ENCODE peak calls at places on chromosomes 2 and 18, in five cellular contexts. E is transverse colon, T is upper lobe of left lung, Q is HCT116, V is stomach. W is an unnamed sample. For H3K4me1, the result is how much of the 10 kb centered on the place peaks cover.

GRCh38 chr2:235458839-235459273 is 35.0 kb upstream of the AGAP1 start:
- DNase-seq in E (peak), V (peak), Q (no peak), T (peak), W (no peak)

GRCh38 chr2:209431701-209432100 is 7.9 kb downstream of the MAP2 start:
- DNase-seq in T (no peak), Q (no peak), E (no peak), V (no peak), W (no peak)

GRCh38 chr18:67301592-67301991 is 214.9 kb downstream of the DSEL start:
- DNase-seq in Q (no peak), T (no peak), V (no peak), E (no peak), W (no peak)

GRCh38 chr2:11343626-11344341 is 652 bp downstream of the ROCK2 start:
- DNase-seq in V (peak), T (peak), Q (no peak), E (peak), W (no peak)

GRCh38 chr18:51092097-51092496 is 62.1 kb downstream of the SMAD4 start:
- DNase-seq in E (no peak), T (peak), V (no peak), Q (no peak), W (no peak)

GRCh38 chr2:232998666-232998985 is 14.4 kb downstream of the NGEF start:
- DNase-seq in E (no peak), T (no peak), Q (no peak), V (no peak), W (peak)

GRCh38 chr2:225124311-225124832 is 82.1 kb upstream of the DOCK10 start:
- DNase-seq in V (no peak), Q (no peak), T (no peak), E (no peak), W (no peak)

GRCh38 chr2:69767034-69767433 is 25.1 kb downstream of the ANXA4 start:
- DNase-seq in T (no peak), V (no peak), E (no peak), Q (no peak), W (no peak)

GRCh38 chr2:168460561-168460960 is 4.5 kb downstream of the CERS6 start:
- DNase-seq in Q (no peak), T (no peak), V (no peak), E (no peak), W (no peak)

GRCh38 chr2:127609818-127610217 is 36.1 kb upstream of the GPR17 start:
- DNase-seq in V (peak), E (no peak), Q (no peak), T (no peak), W (no peak)

GRCh38 chr2:196112408-196113039 is 43.9 kb upstream of the DNAH7 start:
- DNase-seq in E (no peak), V (no peak), Q (no peak), T (no peak), W (no peak)

GRCh38 chr2:167509585-167509984 is 621.3 kb downstream of the XIRP2 start:
- DNase-seq in T (no peak), Q (no peak), V (no peak), E (no peak), W (no peak)

GRCh38 chr2:44759823-44760222 is 181.7 kb upstream of the SIX3 start:
- DNase-seq in Q (no peak), V (no peak), T (no peak), E (no peak), W (no peak)

GRCh38 chr2:20422679-20423271 is 24.1 kb upstream of the RHOB start:
- DNase-seq in E (peak), T (peak), Q (no peak), V (no peak), W (peak)

GRCh38 chr2:207274541-207274940 is 108.8 kb upstream of the KLF7 start:
- DNase-seq in E (no peak), T (no peak), V (no peak), Q (no peak), W (no peak)

GRCh38 chr2:198444800-198445287 is 640.5 kb downstream of the PLCL1 start:
- DNase-seq in Q (no peak), E (no peak), T (no peak), V (no peak), W (no peak)
- TF ChIP-seq POLR2AphosphoS5 in Q (no peak), E (no peak), T (no peak), V (no peak), W (no peak)

GRCh38 chr2:41241325-41242000 is 789.6 kb upstream of the SLC8A1 start:
- DNase-seq in E (peak), V (no peak), Q (no peak), T (no peak), W (no peak)
- H3K4me3 ChIP-seq in E (no peak), V (no peak), Q (no peak), T (no peak), W (no peak)

GRCh38 chr2:36455011-36455410 is 99.4 kb downstream of the CRIM1 start:
- DNase-seq in E (no peak), Q (no peak), V (no peak), T (no peak), W (no peak)
- H3K4me1 ChIP-seq in E (under half), Q (under half), V (under half), T (under half), W (under half)

DNA sequence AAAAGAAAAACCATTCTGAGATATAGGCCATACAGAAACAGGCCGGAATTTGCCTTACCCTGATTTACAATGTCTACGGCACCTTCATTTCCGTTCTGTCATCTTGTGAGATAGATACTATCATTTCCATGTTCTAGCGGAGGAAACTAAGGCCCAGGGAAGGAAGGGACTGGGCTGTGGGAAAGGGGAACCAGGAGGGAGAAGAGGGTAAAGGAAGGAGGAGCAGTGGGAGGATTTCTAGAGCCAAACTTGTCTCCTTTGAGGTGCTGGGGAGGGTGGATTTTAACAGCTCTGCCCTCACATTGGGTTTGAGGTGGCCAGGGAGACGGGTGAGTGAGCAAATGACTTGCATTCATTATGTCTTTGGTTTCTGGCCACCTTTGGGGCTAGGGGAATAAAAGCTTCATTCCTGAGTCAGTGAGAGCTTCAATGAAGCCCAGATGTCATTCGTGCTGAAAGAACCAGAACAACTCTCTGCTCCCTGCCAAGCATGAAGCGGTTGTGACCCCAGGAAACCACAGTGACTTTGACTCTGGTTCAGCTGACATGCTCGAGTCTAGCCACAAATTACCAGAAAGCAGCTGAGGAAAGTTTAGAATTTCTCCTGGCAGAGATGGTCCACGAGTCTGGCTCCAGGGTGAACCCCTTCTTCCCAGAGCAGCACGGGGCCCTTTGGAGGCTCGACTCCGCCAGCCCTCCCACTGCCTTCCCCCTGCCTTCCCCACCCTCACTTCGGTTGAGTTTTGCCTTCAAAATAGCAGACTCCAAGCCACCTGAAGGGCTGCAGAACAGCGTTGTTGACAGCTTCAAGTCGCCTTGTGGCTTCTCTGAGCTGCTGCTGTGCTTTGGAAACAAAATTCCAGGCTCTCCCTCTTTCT is 3.8 kb downstream of the ACTG2 start:
- DNase-seq in T (no peak), E (no peak), V (no peak), Q (no peak), W (no peak)
- TF ChIP-seq POLR2AphosphoS5 in T (no peak), E (no peak), V (no peak), Q (no peak), W (no peak)

GRCh38 chr2:60535392-60536312 is 17.8 kb downstream of the BCL11A start:
- DNase-seq in Q (no peak), T (no peak), V (no peak), E (no peak), W (peak)

GRCh38 chr2:60536716-60537115 is 16.7 kb downstream of the BCL11A start:
- DNase-seq in E (no peak), T (no peak), V (no peak), Q (no peak), W (no peak)

GRCh38 chr2:60540054-60540453 is 13.4 kb downstream of the BCL11A start:
- DNase-seq in E (no peak), V (no peak), Q (no peak), T (no peak), W (no peak)

GRCh38 chr2:60539177-60539576 is 14.3 kb downstream of the BCL11A start:
- DNase-seq in Q (no peak), E (no peak), V (no peak), T (no peak), W (no peak)

GRCh38 chr2:60538136-60538535 is 15.3 kb downstream of the BCL11A start:
- DNase-seq in V (no peak), Q (no peak), T (peak), E (no peak), W (no peak)
- H3K4me3 ChIP-seq in V (no peak), Q (no peak), T (no peak), E (no peak), W (no peak)

W was measured in vagina.